ENCODE peak calls at places on chromosomes 3 and 15, in five cellular contexts. I is breast epithelium, Z is uterus, C is hepatocyte, T is cardiac muscle cell. G is an unnamed sample.

GRCh38 chr3:23457697-23458096 is 254.6 kb downstream of the UBE2E2 start:
- DNase-seq in I (no peak), Z (no peak), C (no peak), T (no peak), G (no peak)

GRCh38 chr3:169085827-169086226 is 577.7 kb downstream of the MECOM start:
- DNase-seq in I (no peak), Z (no peak), C (peak), T (peak), G (no peak)

GRCh38 chr3:87548271-87548670 is 271.9 kb upstream of the POU1F1 start:
- DNase-seq in I (no peak), Z (no peak), C (no peak), T (no peak), G (no peak)

GRCh38 chr15:96428742-96429141 is 98.2 kb downstream of the NR2F2 start:
- DNase-seq in I (no peak), Z (peak), C (peak), T (peak), G (no peak)

GRCh38 chr15:60585743-60586708 is 107.1 kb upstream of the ICE2 start:
- DNase-seq in I (no peak), Z (peak), C (peak), T (peak), G (peak)

GRCh38 chr15:83602021-83602420 is 51.9 kb upstream of the ADAMTSL3 start:
- DNase-seq in I (no peak), Z (no peak), C (no peak), T (no peak), G (no peak)

GRCh38 chr3:149120051-149120972 is 9.1 kb upstream of the HPS3 start:
- DNase-seq in I (no peak), Z (no peak), C (peak), T (peak), G (no peak)

GRCh38 chr15:67762610-67763368 is 62.5 kb upstream of the SKOR1 start:
- DNase-seq in I (no peak), Z (no peak), C (no peak), T (no peak), G (peak)

GRCh38 chr15:40828447-40829036 is at the start of gene PPP1R14D:
- DNase-seq in I (peak), Z (no peak), C (no peak), T (no peak), G (no peak)

GRCh38 chr3:8709801-8710524 is 23.6 kb upstream of the CAV3 start:
- DNase-seq in I (no peak), Z (no peak), C (no peak), T (no peak), G (no peak)

GRCh38 chr3:175193815-175194518 is 334.8 kb downstream of the NAALADL2 start:
- DNase-seq in I (no peak), Z (no peak), C (no peak), T (no peak), G (no peak)

GRCh38 chr3:129441782-129442181 is 1.8 kb downstream of the IFT122 start:
- DNase-seq in I (no peak), Z (no peak), C (no peak), T (peak), G (no peak)

DNA sequence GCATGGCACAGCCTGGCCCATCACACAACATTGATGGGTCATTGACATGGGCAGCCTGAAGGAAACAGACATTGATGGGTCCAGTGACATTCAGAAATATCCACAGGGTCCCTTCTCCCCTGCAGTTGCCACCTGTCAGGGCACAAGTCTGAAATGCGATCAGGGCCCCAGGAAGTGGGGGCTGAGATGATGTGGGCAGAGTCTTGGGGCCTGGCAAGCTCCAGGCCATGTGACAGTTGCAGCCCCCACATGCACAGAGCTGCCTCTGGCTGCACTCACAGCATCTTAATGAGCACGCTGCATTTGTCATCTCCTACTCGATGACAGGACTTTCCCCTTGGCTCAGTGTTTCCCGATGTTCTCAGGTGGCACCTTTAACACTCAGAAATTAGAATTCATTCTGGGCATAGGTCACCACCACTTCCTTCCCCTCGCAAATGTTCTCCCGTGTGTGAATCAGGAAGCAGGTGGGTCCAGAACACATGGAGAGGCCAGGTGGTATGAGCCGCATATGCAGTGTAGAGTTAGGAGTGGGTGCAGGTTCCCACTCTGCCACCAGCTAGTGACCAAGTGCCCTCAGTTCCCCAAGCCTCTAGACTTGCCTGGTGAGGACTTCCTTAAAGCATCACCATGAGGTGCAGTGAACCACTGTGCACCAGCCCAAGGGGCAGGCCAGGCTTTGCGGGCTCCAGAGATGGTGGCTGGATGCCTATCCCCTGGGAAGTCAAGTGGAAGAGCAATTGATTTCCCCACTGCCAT is 1.6 kb upstream of the TXNRD3 start:
- DNase-seq in I (no peak), Z (no peak), C (no peak), T (no peak), G (no peak)
- H3K27ac ChIP-seq in I (no peak), Z (no peak), C (no peak), T (no peak), G (no peak)

GRCh38 chr15:64284037-64284436 is 71.9 kb downstream of the CSNK1G1 start:
- DNase-seq in I (no peak), Z (no peak), C (no peak), T (peak), G (no peak)
- H3K27ac ChIP-seq in I (no peak), Z (no peak), C (no peak), T (no peak), G (no peak)

GRCh38 chr3:188431553-188431952 is 277.6 kb downstream of the LPP start:
- DNase-seq in I (no peak), Z (no peak), C (peak), T (peak), G (no peak)

GRCh38 chr3:188432826-188433525 is 279.0 kb downstream of the LPP start:
- DNase-seq in I (no peak), Z (no peak), C (peak), T (peak), G (peak)

GRCh38 chr3:188435266-188435665 is 281.3 kb downstream of the LPP start:
- DNase-seq in I (no peak), Z (no peak), C (no peak), T (no peak), G (no peak)

GRCh38 chr3:188434594-188434993 is 280.6 kb downstream of the LPP start:
- DNase-seq in I (no peak), Z (no peak), C (no peak), T (no peak), G (no peak)

GRCh38 chr3:188433526-188433855 is 279.5 kb downstream of the LPP start:
- DNase-seq in I (no peak), Z (no peak), C (no peak), T (no peak), G (no peak)
- H3K27ac ChIP-seq in I (no peak), Z (peak), C (peak), T (no peak), G (no peak)

DNA sequence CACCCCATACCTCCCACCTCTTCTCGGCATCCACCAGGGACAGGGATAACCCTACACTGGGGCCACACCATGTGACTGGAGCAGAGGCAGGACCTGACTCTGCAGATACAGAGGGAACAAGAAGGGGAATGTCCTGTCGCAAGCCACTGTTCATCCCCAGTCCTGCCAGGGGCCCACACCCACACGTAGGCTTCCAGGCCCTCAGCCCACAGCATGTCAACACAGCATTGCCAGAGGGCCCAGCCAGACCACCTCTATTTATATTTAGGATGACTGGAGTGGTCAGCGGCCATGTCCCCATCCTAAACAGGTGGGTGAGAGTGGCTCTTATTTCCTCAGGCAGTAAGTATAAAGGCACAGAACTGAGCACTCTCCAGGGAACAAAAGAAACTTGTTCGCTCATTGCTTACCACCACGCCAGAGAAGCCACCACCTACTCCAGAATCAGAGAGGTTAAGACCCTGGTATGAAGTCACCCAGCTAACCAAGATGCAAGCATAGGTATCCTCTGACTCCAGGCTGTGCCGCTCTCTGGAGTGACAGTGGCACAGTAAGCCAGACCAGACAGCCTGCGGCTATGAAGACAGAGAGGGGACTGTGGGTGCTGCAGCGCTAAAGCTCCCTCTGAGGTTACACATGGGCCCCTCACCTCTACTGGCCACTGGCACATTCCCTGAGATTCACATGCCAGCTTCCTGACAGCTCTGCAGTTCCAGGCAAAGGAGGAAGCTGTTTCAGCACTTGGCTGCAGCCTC is 67.9 kb downstream of the LRIG1 start:
- DNase-seq in I (no peak), Z (no peak), C (no peak), T (no peak), G (no peak)
- H3K27ac ChIP-seq in I (peak), Z (no peak), C (no peak), T (no peak), G (no peak)

DNA sequence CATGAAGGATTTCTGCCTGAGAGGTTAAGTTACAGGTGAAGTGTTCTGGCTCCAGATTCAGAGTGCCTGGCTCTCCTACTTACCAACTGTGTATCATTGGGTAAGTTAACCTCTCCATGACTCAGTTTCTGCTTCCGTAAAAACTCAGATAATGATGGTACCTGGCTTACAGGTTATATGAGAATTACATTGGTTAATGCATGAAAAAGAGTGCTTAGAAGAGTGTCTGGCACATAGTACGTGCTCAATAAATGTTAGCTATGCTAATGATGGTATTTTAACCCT is 23.8 kb downstream of the CFAP161 start:
- DNase-seq in I (no peak), Z (no peak), C (no peak), T (no peak), G (no peak)
- H3K27ac ChIP-seq in I (peak), Z (peak), C (peak), T (no peak), G (no peak)

G was measured in CD4-positive, alpha-beta memory T cell.